ENCODE peak calls at places on chromosomes 16 and 17, in seven cellular contexts. X, I, B, H, Y, M and P are unnamed samples.

GRCh38 chr16:55329791-55330190 is 5.8 kb downstream of the IRX6 start:
- DNase-seq in X (no peak), I (no peak), B (no peak), H (no peak), Y (no peak), M (no peak), P (no peak)

GRCh38 chr17:56826611-56827414 is 6.9 kb downstream of the C17orf67 start:
- DNase-seq in X (no peak), I (no peak), B (no peak), H (no peak), Y (no peak), M (no peak), P (no peak)

GRCh38 chr17:32479074-32479617 is 7.6 kb upstream of the CDK5R1 start:
- DNase-seq in X (no peak), I (no peak), B (no peak), H (no peak), Y (no peak), M (no peak), P (no peak)

GRCh38 chr16:46974352-46974751 is 878 bp upstream of the DNAJA2 start:
- DNase-seq in X (no peak), I (no peak), B (no peak), H (no peak), Y (no peak), M (no peak), P (no peak)

GRCh38 chr17:20273741-20274500 is 193.4 kb downstream of the LGALS9B start:
- DNase-seq in X (no peak), I (no peak), B (no peak), H (no peak), Y (no peak), M (no peak), P (no peak)

GRCh38 chr16:22360963-22361659 is 13.3 kb downstream of the CDR2 start:
- DNase-seq in X (no peak), I (no peak), B (no peak), H (no peak), Y (no peak), M (no peak), P (no peak)

GRCh38 chr17:18039535-18040286 is 503 bp downstream of the GID4 start:
- DNase-seq in X (no peak), I (no peak), B (no peak), H (no peak), Y (no peak), M (no peak), P (no peak)

GRCh38 chr16:10323528-10323869 is 62.4 kb upstream of the ATF7IP2 start:
- DNase-seq in X (no peak), I (no peak), B (no peak), H (no peak), Y (no peak), M (no peak), P (no peak)

GRCh38 chr17:41896726-41897125 is 22.0 kb downstream of the ACLY start:
- DNase-seq in X (no peak), I (no peak), B (no peak), H (no peak), Y (no peak), M (no peak), P (no peak)

GRCh38 chr17:7046127-7046724 is 2.3 kb upstream of the SLC16A11 start:
- DNase-seq in X (no peak), I (no peak), B (no peak), H (no peak), Y (peak; percentile 31), M (no peak), P (peak; percentile 30)

GRCh38 chr16:67104061-67104460 is 5.7 kb upstream of the PHAF1 start:
- DNase-seq in X (no peak), I (no peak), B (peak; percentile 28), H (no peak), Y (no peak), M (no peak), P (no peak)

GRCh38 chr17:65568918-65569317 is 7.5 kb upstream of the AXIN2 start:
- DNase-seq in X (no peak), I (no peak), B (no peak), H (no peak), Y (no peak), M (no peak), P (no peak)

GRCh38 chr17:6548578-6549330 is 7.6 kb downstream of the PITPNM3 start:
- DNase-seq in X (no peak), I (no peak), B (no peak), H (no peak), Y (no peak), M (no peak), P (no peak)

GRCh38 chr17:41439375-41439774 is 1.4 kb downstream of the KRT38 start:
- DNase-seq in X (no peak), I (no peak), B (no peak), H (no peak), Y (no peak), M (no peak), P (no peak)

GRCh38 chr17:859461-860195 is 77.5 kb downstream of the MRM3 start:
- DNase-seq in X (no peak), I (peak; percentile 32), B (no peak), H (no peak), Y (peak; percentile 56), M (no peak), P (no peak)

GRCh38 chr17:80374039-80374731 is 40.8 kb upstream of the ENDOV start:
- DNase-seq in X (no peak), I (no peak), B (no peak), H (no peak), Y (no peak), M (no peak), P (no peak)

GRCh38 chr17:77118251-77118928 is 22.4 kb upstream of the SEC14L1 start:
- DNase-seq in X (no peak), I (no peak), B (no peak), H (no peak), Y (no peak), M (no peak), P (no peak)

GRCh38 chr16:11118479-11118878 is 137.5 kb downstream of the SOCS1 start:
- DNase-seq in X (no peak), I (peak; percentile 36), B (no peak), H (no peak), Y (no peak), M (no peak), P (no peak)

GRCh38 chr17:27315322-27315721 is 21.4 kb downstream of the WSB1 start:
- DNase-seq in X (no peak), I (peak; percentile 60), B (no peak), H (no peak), Y (peak; percentile 75), M (peak; percentile 86), P (no peak)

GRCh38 chr16:25051446-25052160 is 36.4 kb upstream of the ARHGAP17 start:
- DNase-seq in X (no peak), I (peak; percentile 18), B (no peak), H (no peak), Y (no peak), M (no peak), P (no peak)

GRCh38 chr16:71927383-71927782 is 32.1 kb downstream of the IST1 start:
- DNase-seq in X (no peak), I (peak; percentile 95), B (peak; percentile 99), H (no peak), Y (peak; percentile 51), M (peak; percentile 63), P (no peak)

GRCh38 chr17:20924306-20924705 is 118.5 kb downstream of the USP22 start:
- DNase-seq in X (no peak), I (no peak), B (no peak), H (no peak), Y (no peak), M (no peak), P (no peak)

GRCh38 chr17:76131692-76132573 is 9.1 kb downstream of the FOXJ1 start:
- DNase-seq in X (no peak), I (no peak), B (no peak), H (no peak), Y (no peak), M (no peak), P (no peak)

GRCh38 chr16:78720416-78720815 is 621.0 kb downstream of the WWOX start:
- DNase-seq in X (no peak), I (no peak), B (no peak), H (no peak), Y (no peak), M (no peak), P (no peak)

GRCh38 chr17:64920026-64920418 is 744 bp upstream of the LRRC37A3 start:
- DNase-seq in X (no peak), I (no peak), B (no peak), H (no peak), Y (no peak), M (no peak), P (no peak)

GRCh38 chr16:13148836-13149235 is 247.4 kb downstream of the SHISA9 start:
- DNase-seq in X (no peak), I (no peak), B (peak; percentile 4), H (no peak), Y (no peak), M (no peak), P (no peak)